ENCODE peak calls at places on chromosomes 12 and 14, in six cellular contexts. H is PC-3, L is GM23338, Y is ovary, P is IMR-90, D is transverse colon. J is an unnamed sample.

GRCh38 chr12:98840325-98840724 is 195.2 kb downstream of the APAF1 start:
- DNase-seq in H (no peak), L (no peak), Y (no peak), P (no peak), D (no peak), J (no peak)

GRCh38 chr12:67797316-67797741 is 148.8 kb downstream of the DYRK2 start:
- DNase-seq in H (no peak), L (no peak), Y (no peak), P (peak; percentile 57), D (no peak), J (no peak)

GRCh38 chr12:47940773-47941474 is 22.5 kb upstream of the TMEM106C start:
- DNase-seq in H (no peak), L (no peak), Y (no peak), P (no peak), D (no peak), J (no peak)

GRCh38 chr12:132711169-132711843 is 664 bp downstream of the PGAM5 start:
- DNase-seq in H (no peak), L (peak; percentile 66), Y (no peak), P (peak; percentile 23), D (peak; percentile 33), J (peak; percentile 24)

GRCh38 chr12:98424726-98425401 is 90.5 kb upstream of the TMPO start:
- DNase-seq in H (peak; percentile 89), L (peak; percentile 85), Y (peak; percentile 69), P (peak; percentile 73), D (peak; percentile 71), J (peak; percentile 64)

GRCh38 chr14:83197271-83197670 is 1663.6 kb upstream of the SEL1L start:
- DNase-seq in H (no peak), L (no peak), Y (no peak), P (no peak), D (no peak), J (no peak)

GRCh38 chr14:101217972-101218371 is 314.4 kb upstream of the RTL1 start:
- DNase-seq in H (no peak), L (no peak), Y (no peak), P (no peak), D (no peak), J (no peak)

GRCh38 chr14:55000381-55000780 is 26.5 kb downstream of the WDHD1 start:
- DNase-seq in H (no peak), L (no peak), Y (no peak), P (peak; percentile 58), D (no peak), J (no peak)

GRCh38 chr12:109608796-109609195 is 35.2 kb downstream of the MVK start:
- DNase-seq in H (no peak), L (no peak), Y (no peak), P (no peak), D (no peak), J (no peak)

GRCh38 chr12:54996235-54996634 is 11.7 kb upstream of the TESPA1 start:
- DNase-seq in H (no peak), L (no peak), Y (no peak), P (no peak), D (no peak), J (no peak)

GRCh38 chr14:96069421-96069820 is 30.3 kb downstream of the C14orf132 start:
- DNase-seq in H (no peak), L (no peak), Y (no peak), P (no peak), D (no peak), J (no peak)

GRCh38 chr14:99529899-99530298 is 48.7 kb downstream of the CCNK start:
- DNase-seq in H (no peak), L (no peak), Y (no peak), P (peak; percentile 45), D (no peak), J (no peak)

GRCh38 chr12:10339441-10339840 is 31.8 kb downstream of the KLRD1 start:
- DNase-seq in H (peak; percentile 67), L (no peak), Y (no peak), P (no peak), D (no peak), J (no peak)

GRCh38 chr12:88179436-88180014 is 37.4 kb downstream of the TMTC3 start:
- DNase-seq in H (no peak), L (no peak), Y (no peak), P (no peak), D (no peak), J (no peak)

GRCh38 chr14:91354979-91355685 is 62.5 kb downstream of the CCDC88C start:
- DNase-seq in H (no peak), L (peak; percentile 82), Y (no peak), P (no peak), D (peak; percentile 53), J (peak; percentile 54)

GRCh38 chr14:91358654-91359210 is 58.9 kb downstream of the CCDC88C start:
- DNase-seq in H (no peak), L (no peak), Y (no peak), P (no peak), D (no peak), J (peak; percentile 87)

GRCh38 chr14:91357731-91358319 is 59.8 kb downstream of the CCDC88C start:
- DNase-seq in H (no peak), L (no peak), Y (no peak), P (no peak), D (no peak), J (no peak)

GRCh38 chr14:91356218-91356763 is 61.3 kb downstream of the CCDC88C start:
- DNase-seq in H (no peak), L (no peak), Y (no peak), P (no peak), D (no peak), J (no peak)

DNA sequence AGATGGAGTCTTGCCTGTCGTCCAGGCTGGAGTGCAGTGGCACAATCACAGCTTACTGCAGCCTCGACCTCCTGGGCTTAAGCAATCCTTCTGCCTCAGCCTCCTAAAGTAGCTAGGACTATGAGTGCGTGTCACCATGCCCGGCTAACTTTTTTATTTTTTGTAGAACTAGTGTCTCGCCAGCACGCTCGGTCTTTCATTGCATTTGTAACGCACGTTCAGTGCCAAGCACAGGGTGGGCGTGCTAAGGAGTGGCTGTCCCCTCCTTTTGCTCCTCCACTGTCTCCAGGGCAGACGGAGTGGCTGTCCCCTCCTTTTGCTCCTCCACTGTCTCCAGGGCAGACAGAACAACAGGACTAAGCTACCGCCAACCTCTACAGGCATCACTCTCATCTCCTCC is 60.3 kb downstream of the CCDC88C start:
- DNase-seq in H (no peak), L (no peak), Y (no peak), P (no peak), D (no peak), J (no peak)
- H3K27ac ChIP-seq in H (no peak overlapping the region), L (no peak overlapping the region), Y (no peak overlapping the region), P (no peak overlapping the region), D (no peak overlapping the region), J (no peak overlapping the region)

DNA sequence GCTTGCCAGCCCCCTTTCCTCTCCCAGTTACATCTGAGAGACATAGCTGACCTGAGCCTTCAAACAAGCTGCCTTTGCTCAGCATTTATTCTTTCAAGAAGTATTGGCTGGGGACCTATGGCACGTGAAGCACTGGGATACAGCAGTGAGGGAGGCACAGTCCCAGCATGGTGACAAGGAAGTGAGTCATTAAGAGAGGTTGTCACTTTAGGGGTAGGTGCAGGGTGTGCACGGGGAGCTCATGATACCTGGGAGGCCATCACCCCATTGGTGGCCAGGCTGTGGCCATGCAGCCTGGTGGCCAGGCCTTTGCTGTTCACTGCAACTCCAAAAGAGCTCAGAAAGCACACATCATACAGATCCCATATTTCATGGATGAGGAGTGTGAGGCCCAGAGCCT is 5.7 kb upstream of the KRT75 start:
- DNase-seq in H (peak; percentile 29), L (no peak), Y (no peak), P (no peak), D (no peak), J (no peak)
- TF ChIP-seq CTCF in H (no peak), L (no peak), Y (no peak), P (no peak), D (no peak), J (no peak)

GRCh38 chr12:130874696-130875095 is 2.8 kb downstream of the RAN start:
- DNase-seq in H (no peak), L (no peak), Y (no peak), P (no peak), D (no peak), J (no peak)
- H3K4me3 ChIP-seq in H (peak overlapping the region; percentile 79), L (peak overlapping the region; percentile 85), Y (no peak overlapping the region), P (no peak overlapping the region), D (no peak overlapping the region), J (no peak overlapping the region)

DNA sequence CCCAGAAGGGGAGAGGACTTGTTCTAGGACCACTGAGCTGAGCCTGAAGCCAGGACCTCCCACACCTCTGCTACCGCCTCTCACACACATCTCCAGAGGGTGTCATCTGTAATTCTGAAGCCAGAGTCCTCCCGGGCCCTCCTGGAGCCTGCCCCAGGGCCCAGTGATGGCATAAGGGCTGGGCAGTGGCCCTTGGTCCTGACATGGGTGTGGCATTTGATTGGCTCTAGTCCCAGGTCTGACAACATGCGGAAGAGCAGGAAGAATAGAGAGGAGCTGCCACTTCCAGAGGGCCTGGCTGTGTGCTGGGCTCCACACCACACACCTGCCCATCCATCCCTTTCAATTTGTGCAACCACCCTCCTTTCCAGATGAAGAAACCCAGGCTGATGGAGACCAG is 144.3 kb upstream of the GSC start:
- DNase-seq in H (no peak), L (no peak), Y (no peak), P (no peak), D (peak; percentile 48), J (no peak)
- H3K27ac ChIP-seq in H (no peak overlapping the region), L (no peak overlapping the region), Y (no peak overlapping the region), P (no peak overlapping the region), D (no peak overlapping the region), J (no peak overlapping the region)

J was measured in WERI-Rb-1.